ENCODE peak calls at places on chromosomes 7 and 10, in six cellular contexts. One of them, this sample, is unnamed.

GRCh38 chr7:101330011-101330484 is 8.4 kb upstream of the IFT22 start:
- DNase-seq in activated CD4-positive, alpha-beta memory T cell treated with anti-CD3 and anti-CD28 coated beads, Interleukin-2, amount 10 ng/mL, durations not matched to agents 7 days and 5 days: no peak
- DNase-seq in WTC11: no peak
- DNase-seq in AML-193: no peak
- DNase-seq in pancreas: no peak
- DNase-seq in NCI-H2081: no peak
- DNase-seq in this sample: peak; percentile 68

GRCh38 chr10:44068716-44069482 is 316.0 kb downstream of the CXCL12 start:
- DNase-seq in activated CD4-positive, alpha-beta memory T cell treated with anti-CD3 and anti-CD28 coated beads, Interleukin-2, amount 10 ng/mL, durations not matched to agents 7 days and 5 days: no peak
- DNase-seq in WTC11: no peak
- DNase-seq in AML-193: no peak
- DNase-seq in pancreas: no peak
- DNase-seq in NCI-H2081: no peak
- DNase-seq in this sample: peak; percentile 66

GRCh38 chr10:50538473-50539398 is 85.0 kb downstream of the SGMS1 start:
- DNase-seq in activated CD4-positive, alpha-beta memory T cell treated with anti-CD3 and anti-CD28 coated beads, Interleukin-2, amount 10 ng/mL, durations not matched to agents 7 days and 5 days: no peak
- DNase-seq in WTC11: no peak
- DNase-seq in AML-193: no peak
- DNase-seq in pancreas: no peak
- DNase-seq in NCI-H2081: no peak
- DNase-seq in this sample: peak; percentile 42

GRCh38 chr7:156993021-156993924 is 17.2 kb downstream of the MNX1 start:
- DNase-seq in activated CD4-positive, alpha-beta memory T cell treated with anti-CD3 and anti-CD28 coated beads, Interleukin-2, amount 10 ng/mL, durations not matched to agents 7 days and 5 days: no peak
- DNase-seq in WTC11: no peak
- DNase-seq in AML-193: no peak
- DNase-seq in pancreas: peak; percentile 80
- DNase-seq in NCI-H2081: peak; percentile 46
- DNase-seq in this sample: no peak

GRCh38 chr7:138608292-138608691 is 92.9 kb downstream of the SVOPL start:
- DNase-seq in activated CD4-positive, alpha-beta memory T cell treated with anti-CD3 and anti-CD28 coated beads, Interleukin-2, amount 10 ng/mL, durations not matched to agents 7 days and 5 days: no peak
- DNase-seq in WTC11: no peak
- DNase-seq in AML-193: no peak
- DNase-seq in pancreas: peak; percentile 57
- DNase-seq in NCI-H2081: no peak
- DNase-seq in this sample: no peak

GRCh38 chr7:128838981-128839731 is 8.9 kb downstream of the FLNC start:
- DNase-seq in activated CD4-positive, alpha-beta memory T cell treated with anti-CD3 and anti-CD28 coated beads, Interleukin-2, amount 10 ng/mL, durations not matched to agents 7 days and 5 days: no peak
- DNase-seq in WTC11: no peak
- DNase-seq in AML-193: no peak
- DNase-seq in pancreas: no peak
- DNase-seq in NCI-H2081: no peak
- DNase-seq in this sample: no peak

GRCh38 chr7:135717686-135718085 is 10.3 kb downstream of the SLC13A4 start:
- DNase-seq in activated CD4-positive, alpha-beta memory T cell treated with anti-CD3 and anti-CD28 coated beads, Interleukin-2, amount 10 ng/mL, durations not matched to agents 7 days and 5 days: no peak
- DNase-seq in WTC11: no peak
- DNase-seq in AML-193: no peak
- DNase-seq in pancreas: no peak
- DNase-seq in NCI-H2081: no peak
- DNase-seq in this sample: no peak

GRCh38 chr10:77628906-77629730 is 8.5 kb downstream of the KCNMA1 start:
- DNase-seq in activated CD4-positive, alpha-beta memory T cell treated with anti-CD3 and anti-CD28 coated beads, Interleukin-2, amount 10 ng/mL, durations not matched to agents 7 days and 5 days: no peak
- DNase-seq in WTC11: no peak
- DNase-seq in AML-193: no peak
- DNase-seq in pancreas: no peak
- DNase-seq in NCI-H2081: no peak
- DNase-seq in this sample: no peak

GRCh38 chr7:128940494-128941322 is 3.0 kb downstream of the IRF5 start:
- DNase-seq in activated CD4-positive, alpha-beta memory T cell treated with anti-CD3 and anti-CD28 coated beads, Interleukin-2, amount 10 ng/mL, durations not matched to agents 7 days and 5 days: peak; percentile 59
- DNase-seq in WTC11: peak; percentile 42
- DNase-seq in AML-193: peak; percentile 84
- DNase-seq in pancreas: no peak
- DNase-seq in NCI-H2081: no peak
- DNase-seq in this sample: peak; percentile 63

GRCh38 chr7:14698239-14698638 is 204.3 kb downstream of the DGKB start:
- DNase-seq in activated CD4-positive, alpha-beta memory T cell treated with anti-CD3 and anti-CD28 coated beads, Interleukin-2, amount 10 ng/mL, durations not matched to agents 7 days and 5 days: no peak
- DNase-seq in WTC11: no peak
- DNase-seq in AML-193: no peak
- DNase-seq in pancreas: no peak
- DNase-seq in NCI-H2081: peak; percentile 29
- DNase-seq in this sample: no peak

GRCh38 chr10:58435297-58435696 is 50.1 kb downstream of the TFAM start:
- DNase-seq in activated CD4-positive, alpha-beta memory T cell treated with anti-CD3 and anti-CD28 coated beads, Interleukin-2, amount 10 ng/mL, durations not matched to agents 7 days and 5 days: no peak
- DNase-seq in WTC11: no peak
- DNase-seq in AML-193: no peak
- DNase-seq in pancreas: no peak
- DNase-seq in NCI-H2081: no peak
- DNase-seq in this sample: peak; percentile 65

GRCh38 chr10:121265320-121265719 is 332.9 kb downstream of the FGFR2 start:
- DNase-seq in activated CD4-positive, alpha-beta memory T cell treated with anti-CD3 and anti-CD28 coated beads, Interleukin-2, amount 10 ng/mL, durations not matched to agents 7 days and 5 days: no peak
- DNase-seq in WTC11: no peak
- DNase-seq in AML-193: no peak
- DNase-seq in pancreas: no peak
- DNase-seq in NCI-H2081: no peak
- DNase-seq in this sample: no peak

GRCh38 chr10:13158401-13158800 is 3.0 kb upstream of the MCM10 start:
- DNase-seq in activated CD4-positive, alpha-beta memory T cell treated with anti-CD3 and anti-CD28 coated beads, Interleukin-2, amount 10 ng/mL, durations not matched to agents 7 days and 5 days: no peak
- DNase-seq in WTC11: no peak
- DNase-seq in AML-193: no peak
- DNase-seq in pancreas: peak; percentile 37
- DNase-seq in NCI-H2081: no peak
- DNase-seq in this sample: no peak

GRCh38 chr10:71835671-71836593 is 15.1 kb downstream of the PSAP start:
- DNase-seq in activated CD4-positive, alpha-beta memory T cell treated with anti-CD3 and anti-CD28 coated beads, Interleukin-2, amount 10 ng/mL, durations not matched to agents 7 days and 5 days: no peak
- DNase-seq in WTC11: no peak
- DNase-seq in AML-193: no peak
- DNase-seq in pancreas: peak; percentile 79
- DNase-seq in NCI-H2081: peak; percentile 45
- DNase-seq in this sample: peak; percentile 83

GRCh38 chr10:91198781-91199180 is 21.7 kb upstream of the PCGF5 start:
- DNase-seq in activated CD4-positive, alpha-beta memory T cell treated with anti-CD3 and anti-CD28 coated beads, Interleukin-2, amount 10 ng/mL, durations not matched to agents 7 days and 5 days: no peak
- DNase-seq in WTC11: no peak
- DNase-seq in AML-193: peak; percentile 78
- DNase-seq in pancreas: no peak
- DNase-seq in NCI-H2081: no peak
- DNase-seq in this sample: no peak

GRCh38 chr10:132884041-132884440 is 58.3 kb downstream of the CFAP46 start:
- DNase-seq in activated CD4-positive, alpha-beta memory T cell treated with anti-CD3 and anti-CD28 coated beads, Interleukin-2, amount 10 ng/mL, durations not matched to agents 7 days and 5 days: no peak
- DNase-seq in WTC11: peak; percentile 7
- DNase-seq in AML-193: no peak
- DNase-seq in pancreas: no peak
- DNase-seq in NCI-H2081: no peak
- DNase-seq in this sample: peak; percentile 3

GRCh38 chr10:61812052-61812721 is 89.3 kb upstream of the ARID5B start:
- DNase-seq in activated CD4-positive, alpha-beta memory T cell treated with anti-CD3 and anti-CD28 coated beads, Interleukin-2, amount 10 ng/mL, durations not matched to agents 7 days and 5 days: no peak
- DNase-seq in WTC11: no peak
- DNase-seq in AML-193: no peak
- DNase-seq in pancreas: no peak
- DNase-seq in NCI-H2081: no peak
- DNase-seq in this sample: no peak

GRCh38 chr10:61136151-61136550 is 192.2 kb upstream of the RHOBTB1 start:
- DNase-seq in activated CD4-positive, alpha-beta memory T cell treated with anti-CD3 and anti-CD28 coated beads, Interleukin-2, amount 10 ng/mL, durations not matched to agents 7 days and 5 days: no peak
- DNase-seq in WTC11: no peak
- DNase-seq in AML-193: no peak
- DNase-seq in pancreas: no peak
- DNase-seq in NCI-H2081: no peak
- DNase-seq in this sample: no peak

GRCh38 chr10:19097151-19097550 is 48.5 kb downstream of the MALRD1 start:
- DNase-seq in activated CD4-positive, alpha-beta memory T cell treated with anti-CD3 and anti-CD28 coated beads, Interleukin-2, amount 10 ng/mL, durations not matched to agents 7 days and 5 days: no peak
- DNase-seq in WTC11: no peak
- DNase-seq in AML-193: no peak
- DNase-seq in pancreas: no peak
- DNase-seq in NCI-H2081: no peak
- DNase-seq in this sample: no peak

GRCh38 chr10:5297466-5297865 is 67.3 kb upstream of the UCN3 start:
- DNase-seq in activated CD4-positive, alpha-beta memory T cell treated with anti-CD3 and anti-CD28 coated beads, Interleukin-2, amount 10 ng/mL, durations not matched to agents 7 days and 5 days: peak; percentile 70
- DNase-seq in WTC11: no peak
- DNase-seq in AML-193: peak; percentile 91
- DNase-seq in pancreas: no peak
- DNase-seq in NCI-H2081: no peak
- DNase-seq in this sample: peak; percentile 67